ENCODE peak calls at places on chromosomes 4 and X, in five cellular contexts. One of them, this sample, is unnamed.

GRCh38 chrX:74178536-74178935 is 125.4 kb upstream of the ZCCHC13 start:
- DNase-seq in stomach: no peak
- DNase-seq in left ventricle myocardium inferior: no peak
- DNase-seq in pancreas: no peak
- DNase-seq in CD8-positive, alpha-beta memory T cell: no peak
- DNase-seq in this sample: no peak

GRCh38 chr4:155220025-155220424 is 11.6 kb downstream of the NPY2R start:
- DNase-seq in stomach: no peak
- DNase-seq in pancreas: no peak
- DNase-seq in left ventricle myocardium inferior: no peak
- DNase-seq in CD8-positive, alpha-beta memory T cell: no peak
- DNase-seq in this sample: no peak

GRCh38 chr4:26220704-26221103 is 100.1 kb upstream of the RBPJ start:
- DNase-seq in CD8-positive, alpha-beta memory T cell: no peak
- DNase-seq in pancreas: no peak
- DNase-seq in left ventricle myocardium inferior: no peak
- DNase-seq in stomach: no peak
- DNase-seq in this sample: no peak

GRCh38 chr4:19776021-19776459 is 475.7 kb upstream of the SLIT2 start:
- DNase-seq in stomach: no peak
- DNase-seq in left ventricle myocardium inferior: no peak
- DNase-seq in CD8-positive, alpha-beta memory T cell: no peak
- DNase-seq in pancreas: no peak
- DNase-seq in this sample: no peak

GRCh38 chr4:17310269-17310652 is 201.6 kb downstream of the QDPR start:
- DNase-seq in pancreas: no peak
- DNase-seq in CD8-positive, alpha-beta memory T cell: no peak
- DNase-seq in left ventricle myocardium inferior: no peak
- DNase-seq in stomach: no peak
- DNase-seq in this sample: no peak

GRCh38 chr4:110634320-110635154 is 11.7 kb upstream of the PITX2 start:
- DNase-seq in CD8-positive, alpha-beta memory T cell: no peak
- DNase-seq in pancreas: no peak
- DNase-seq in left ventricle myocardium inferior: no peak
- DNase-seq in stomach: no peak
- DNase-seq in this sample: no peak

GRCh38 chr4:57588557-57588956 is 478.4 kb upstream of the IGFBP7 start:
- DNase-seq in left ventricle myocardium inferior: no peak
- DNase-seq in stomach: no peak
- DNase-seq in CD8-positive, alpha-beta memory T cell: no peak
- DNase-seq in pancreas: no peak
- DNase-seq in this sample: no peak

GRCh38 chr4:5710065-5710961 is 688 bp upstream of the EVC start:
- DNase-seq in stomach: no peak
- DNase-seq in left ventricle myocardium inferior: no peak
- DNase-seq in pancreas: no peak
- DNase-seq in CD8-positive, alpha-beta memory T cell: no peak
- DNase-seq in this sample: no peak

GRCh38 chr4:142331646-142332045 is 514.5 kb downstream of the INPP4B start:
- DNase-seq in pancreas: no peak
- DNase-seq in left ventricle myocardium inferior: no peak
- DNase-seq in stomach: no peak
- DNase-seq in CD8-positive, alpha-beta memory T cell: no peak
- DNase-seq in this sample: no peak

GRCh38 chr4:146458594-146458993 is 63.1 kb downstream of the SLC10A7 start:
- DNase-seq in stomach: no peak
- DNase-seq in left ventricle myocardium inferior: no peak
- DNase-seq in pancreas: no peak
- DNase-seq in CD8-positive, alpha-beta memory T cell: peak
- DNase-seq in this sample: no peak

GRCh38 chrX:7746861-7747260 is 96.1 kb upstream of the VCX start:
- DNase-seq in pancreas: no peak
- DNase-seq in stomach: no peak
- DNase-seq in left ventricle myocardium inferior: no peak
- DNase-seq in CD8-positive, alpha-beta memory T cell: no peak
- DNase-seq in this sample: no peak

GRCh38 chr4:177005801-177006230 is 213.1 kb upstream of the VEGFC start:
- DNase-seq in stomach: no peak
- DNase-seq in left ventricle myocardium inferior: no peak
- DNase-seq in pancreas: no peak
- DNase-seq in CD8-positive, alpha-beta memory T cell: no peak
- DNase-seq in this sample: no peak

GRCh38 chrX:154308108-154308946 is 12.7 kb downstream of the TKTL1 start:
- DNase-seq in pancreas: peak
- DNase-seq in CD8-positive, alpha-beta memory T cell: peak
- DNase-seq in stomach: peak
- DNase-seq in left ventricle myocardium inferior: peak
- DNase-seq in this sample: peak

GRCh38 chr4:24846716-24847115 is 51.3 kb downstream of the SOD3 start:
- DNase-seq in CD8-positive, alpha-beta memory T cell: no peak
- DNase-seq in left ventricle myocardium inferior: no peak
- DNase-seq in pancreas: no peak
- DNase-seq in stomach: no peak
- DNase-seq in this sample: no peak

GRCh38 chr4:106986486-106986885 is 49.6 kb downstream of the DKK2 start:
- DNase-seq in stomach: no peak
- DNase-seq in pancreas: no peak
- DNase-seq in CD8-positive, alpha-beta memory T cell: no peak
- DNase-seq in left ventricle myocardium inferior: no peak
- DNase-seq in this sample: no peak

GRCh38 chr4:15958562-15958961 is 4.4 kb downstream of the FGFBP2 start:
- DNase-seq in pancreas: no peak
- DNase-seq in CD8-positive, alpha-beta memory T cell: no peak
- DNase-seq in left ventricle myocardium inferior: no peak
- DNase-seq in stomach: no peak
- DNase-seq in this sample: no peak

GRCh38 chr4:98938386-98938785 is 9.5 kb upstream of the EIF4E start:
- DNase-seq in left ventricle myocardium inferior: no peak
- DNase-seq in stomach: no peak
- DNase-seq in CD8-positive, alpha-beta memory T cell: no peak
- DNase-seq in pancreas: no peak
- DNase-seq in this sample: no peak

GRCh38 chr4:122894802-122895201 is 27.6 kb downstream of the NUDT6 start:
- DNase-seq in stomach: no peak
- DNase-seq in CD8-positive, alpha-beta memory T cell: no peak
- DNase-seq in left ventricle myocardium inferior: no peak
- DNase-seq in pancreas: no peak
- DNase-seq in this sample: no peak

GRCh38 chrX:46587753-46588171 is 14.2 kb downstream of the CHST7 start:
- DNase-seq in stomach: no peak
- DNase-seq in pancreas: no peak
- DNase-seq in CD8-positive, alpha-beta memory T cell: no peak
- DNase-seq in left ventricle myocardium inferior: peak
- DNase-seq in this sample: no peak

GRCh38 chr4:1172228-1172851 is at the start of gene SPON2:
- DNase-seq in pancreas: peak
- DNase-seq in CD8-positive, alpha-beta memory T cell: no peak
- DNase-seq in stomach: no peak
- DNase-seq in left ventricle myocardium inferior: no peak
- DNase-seq in this sample: no peak

GRCh38 chr4:69322055-69322454 is 41.8 kb downstream of the UGT2B28 start:
- DNase-seq in stomach: no peak
- DNase-seq in CD8-positive, alpha-beta memory T cell: no peak
- DNase-seq in left ventricle myocardium inferior: no peak
- DNase-seq in pancreas: no peak
- DNase-seq in this sample: no peak

GRCh38 chr4:54066718-54067129 is 2.3 kb upstream of the CHIC2 start:
- DNase-seq in pancreas: no peak
- DNase-seq in left ventricle myocardium inferior: no peak
- DNase-seq in stomach: peak
- DNase-seq in CD8-positive, alpha-beta memory T cell: no peak
- DNase-seq in this sample: no peak

GRCh38 chr4:57308301-57308700 is 198.1 kb upstream of the IGFBP7 start:
- DNase-seq in pancreas: no peak
- DNase-seq in stomach: no peak
- DNase-seq in CD8-positive, alpha-beta memory T cell: no peak
- DNase-seq in left ventricle myocardium inferior: no peak
- DNase-seq in this sample: no peak

GRCh38 chrX:42107495-42108139 is 184.3 kb upstream of the CASK start:
- DNase-seq in left ventricle myocardium inferior: no peak
- DNase-seq in CD8-positive, alpha-beta memory T cell: no peak
- DNase-seq in stomach: no peak
- DNase-seq in pancreas: no peak
- DNase-seq in this sample: no peak
- H3K27ac ChIP-seq in left ventricle myocardium inferior: no peak
- H3K27ac ChIP-seq in CD8-positive, alpha-beta memory T cell: no peak
- H3K27ac ChIP-seq in stomach: no peak
- H3K27ac ChIP-seq in pancreas: no peak
- H3K27ac ChIP-seq in this sample: no peak

DNA sequence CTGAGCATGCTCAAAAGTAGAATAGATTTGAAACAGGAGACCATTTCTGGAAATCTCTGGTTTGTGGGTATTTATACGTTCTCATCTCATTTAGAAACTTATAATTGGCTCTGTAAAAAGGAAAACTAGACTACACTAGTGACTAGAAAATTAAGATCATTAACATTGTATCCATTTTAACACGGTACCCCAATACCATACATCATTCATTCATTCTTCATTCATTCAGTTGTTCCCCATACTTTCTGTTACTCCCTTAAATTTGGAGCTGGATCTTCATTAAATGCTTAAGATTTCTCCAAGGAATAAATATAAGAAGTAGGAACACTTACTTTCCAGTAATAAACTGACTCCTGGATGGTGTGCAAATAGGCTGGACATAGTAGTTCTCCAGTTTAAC is 1.3 kb downstream of the ARSJ start:
- DNase-seq in left ventricle myocardium inferior: no peak
- DNase-seq in pancreas: no peak
- DNase-seq in stomach: no peak
- DNase-seq in CD8-positive, alpha-beta memory T cell: no peak
- DNase-seq in this sample: no peak
- H3K27ac ChIP-seq in left ventricle myocardium inferior: peak
- H3K27ac ChIP-seq in pancreas: peak
- H3K27ac ChIP-seq in stomach: peak
- H3K27ac ChIP-seq in CD8-positive, alpha-beta memory T cell: no peak
- H3K27ac ChIP-seq in this sample: no peak

DNA sequence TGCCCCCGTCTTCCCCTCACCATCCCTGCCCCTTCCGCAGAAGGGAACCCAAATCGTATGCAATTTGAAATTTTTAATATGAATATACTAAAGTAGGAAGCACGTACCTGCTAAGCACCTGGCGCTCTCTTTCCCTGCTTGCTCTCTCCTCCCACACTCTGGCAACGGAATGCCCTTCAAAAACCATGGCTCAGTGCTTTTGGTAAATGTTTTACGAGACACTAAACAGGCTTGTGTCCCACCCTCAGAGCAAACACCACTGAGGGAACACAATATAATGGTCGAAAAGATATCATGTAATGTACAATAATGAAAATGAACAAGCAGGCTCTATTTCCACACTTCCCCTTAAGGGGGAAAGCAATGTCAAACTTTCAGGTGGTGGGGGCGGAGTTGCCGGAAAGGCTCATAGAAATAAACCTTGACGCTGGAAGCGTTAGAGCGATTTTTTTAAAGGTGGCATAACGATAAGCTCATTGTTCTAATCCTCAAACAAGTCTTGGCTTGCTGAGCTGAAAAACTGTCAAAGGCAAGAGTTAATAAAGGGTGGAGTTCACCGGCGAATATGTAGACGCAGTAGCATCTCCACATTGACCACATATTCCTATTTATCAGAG is 115.1 kb downstream of the RBM47 start:
- DNase-seq in left ventricle myocardium inferior: no peak
- DNase-seq in stomach: peak
- DNase-seq in pancreas: no peak
- DNase-seq in CD8-positive, alpha-beta memory T cell: no peak
- DNase-seq in this sample: no peak
- H3K27ac ChIP-seq in left ventricle myocardium inferior: no peak
- H3K27ac ChIP-seq in stomach: peak
- H3K27ac ChIP-seq in pancreas: peak
- H3K27ac ChIP-seq in CD8-positive, alpha-beta memory T cell: peak
- H3K27ac ChIP-seq in this sample: no peak

GRCh38 chr4:81635128-81635527 is 163.4 kb upstream of the RASGEF1B start:
- DNase-seq in pancreas: no peak
- DNase-seq in stomach: no peak
- DNase-seq in left ventricle myocardium inferior: no peak
- DNase-seq in CD8-positive, alpha-beta memory T cell: no peak
- DNase-seq in this sample: no peak
- H3K27ac ChIP-seq in pancreas: no peak
- H3K27ac ChIP-seq in stomach: no peak
- H3K27ac ChIP-seq in left ventricle myocardium inferior: no peak
- H3K27ac ChIP-seq in CD8-positive, alpha-beta memory T cell: no peak
- H3K27ac ChIP-seq in this sample: no peak

This sample was measured in substantia nigra.